ENCODE peak calls at places on chromosomes 3 and 15, in four cellular contexts. P, H, B and G are unnamed samples. For H3K4me1, the result is how much of the 10 kb centered on the place peaks cover.

GRCh38 chr3:43732747-43733425 is 42.1 kb downstream of the ABHD5 start:
- DNase-seq in P (no peak), H (no peak), B (no peak), G (no peak)

GRCh38 chr3:147237991-147238390 is 168.4 kb downstream of the ZIC4 start:
- DNase-seq in P (no peak), H (no peak), B (no peak), G (no peak)

GRCh38 chr3:139388961-139389551 is 391 bp downstream of the COPB2 start:
- DNase-seq in P (no peak), H (peak), B (no peak), G (peak)

GRCh38 chr15:85764304-85764633 is 30.5 kb downstream of the KLHL25 start:
- DNase-seq in P (no peak), H (no peak), B (no peak), G (no peak)

GRCh38 chr3:171183042-171183441 is 156.5 kb upstream of the SLC2A2 start:
- DNase-seq in P (no peak), H (no peak), B (no peak), G (peak)

GRCh38 chr3:160810360-160810759 is 54.3 kb downstream of the PPM1L start:
- DNase-seq in P (no peak), H (no peak), B (no peak), G (no peak)

GRCh38 chr3:174859109-174859735 is at the start of gene NAALADL2:
- DNase-seq in P (no peak), H (no peak), B (no peak), G (no peak)

GRCh38 chr3:156323466-156323865 is 203.1 kb downstream of the KCNAB1 start:
- DNase-seq in P (no peak), H (no peak), B (no peak), G (peak)

GRCh38 chr3:58568572-58569286 is 8.5 kb downstream of the FAM107A start:
- DNase-seq in P (peak), H (peak), B (peak), G (peak)

GRCh38 chr3:102069211-102069662 is 219.9 kb downstream of the NFKBIZ start:
- DNase-seq in P (no peak), H (no peak), B (no peak), G (peak)

GRCh38 chr3:195071011-195071728 is 199.8 kb downstream of the XXYLT1 start:
- DNase-seq in P (no peak), H (no peak), B (no peak), G (no peak)

GRCh38 chr3:98984024-98984423 is 82.5 kb upstream of the DCBLD2 start:
- DNase-seq in P (no peak), H (no peak), B (no peak), G (no peak)

GRCh38 chr3:120147072-120147871 is 53.0 kb upstream of the GSK3B start:
- DNase-seq in P (peak), H (no peak), B (no peak), G (no peak)

GRCh38 chr3:45435961-45436360 is 47.6 kb downstream of the LARS2 start:
- DNase-seq in P (no peak), H (no peak), B (no peak), G (no peak)

GRCh38 chr15:91852741-91853500 is 587 bp upstream of the SLCO3A1 start:
- DNase-seq in P (peak), H (peak), B (peak), G (peak)

GRCh38 chr3:134344560-134344959 is 29.7 kb downstream of the AMOTL2 start:
- DNase-seq in P (no peak), H (no peak), B (no peak), G (no peak)

GRCh38 chr3:23421811-23422510 is 218.8 kb downstream of the UBE2E2 start:
- DNase-seq in P (no peak), H (no peak), B (no peak), G (no peak)

GRCh38 chr3:76646921-76647562 is 392.9 kb upstream of the ROBO2 start:
- DNase-seq in P (peak), H (no peak), B (peak), G (no peak)

GRCh38 chr3:39388741-39389248 is 5.6 kb downstream of the SLC25A38 start:
- DNase-seq in P (no peak), H (no peak), B (no peak), G (no peak)

GRCh38 chr15:98035134-98035533 is 74.6 kb downstream of the ARRDC4 start:
- DNase-seq in P (no peak), H (no peak), B (no peak), G (no peak)

GRCh38 chr3:128196645-128197044 is 43.4 kb downstream of the EEFSEC start:
- DNase-seq in P (no peak), H (no peak), B (no peak), G (no peak)

GRCh38 chr3:14208977-14209394 is 30.4 kb downstream of the LSM3 start:
- DNase-seq in P (no peak), H (no peak), B (no peak), G (peak)

GRCh38 chr3:14275962-14276909 is 97.6 kb downstream of the LSM3 start:
- DNase-seq in P (no peak), H (no peak), B (no peak), G (no peak)

GRCh38 chr3:187112934-187113793 is 26.1 kb downstream of the RPL39L start:
- DNase-seq in P (no peak), H (no peak), B (no peak), G (peak)

GRCh38 chr15:90001062-90001682 is at the start of gene ZNF710:
- DNase-seq in P (peak), H (peak), B (peak), G (peak)

GRCh38 chr3:78919021-78919755 is 848.6 kb downstream of the ROBO1 start:
- DNase-seq in P (no peak), H (no peak), B (no peak), G (peak)

GRCh38 chr3:81764665-81765064 is 3.2 kb upstream of the GBE1 start:
- DNase-seq in P (no peak), H (no peak), B (no peak), G (no peak)

GRCh38 chr3:55824406-55824805 is 337.3 kb upstream of the WNT5A start:
- DNase-seq in P (no peak), H (no peak), B (no peak), G (peak)

GRCh38 chr3:27567251-27567650 is 83.1 kb upstream of the SLC4A7 start:
- DNase-seq in P (no peak), H (no peak), B (no peak), G (no peak)

GRCh38 chr15:71160976-71161375 is 45.7 kb downstream of the THSD4 start:
- DNase-seq in P (no peak), H (no peak), B (no peak), G (no peak)

GRCh38 chr3:190116551-190117067 is 4.1 kb downstream of the P3H2 start:
- DNase-seq in P (no peak), H (no peak), B (no peak), G (no peak)

GRCh38 chr3:48935530-48935929 is 16.9 kb downstream of the ARIH2 start:
- DNase-seq in P (no peak), H (no peak), B (no peak), G (no peak)

GRCh38 chr3:112649478-112649735 is 8.5 kb upstream of the CCDC80 start:
- DNase-seq in P (no peak), H (no peak), B (no peak), G (no peak)

DNA sequence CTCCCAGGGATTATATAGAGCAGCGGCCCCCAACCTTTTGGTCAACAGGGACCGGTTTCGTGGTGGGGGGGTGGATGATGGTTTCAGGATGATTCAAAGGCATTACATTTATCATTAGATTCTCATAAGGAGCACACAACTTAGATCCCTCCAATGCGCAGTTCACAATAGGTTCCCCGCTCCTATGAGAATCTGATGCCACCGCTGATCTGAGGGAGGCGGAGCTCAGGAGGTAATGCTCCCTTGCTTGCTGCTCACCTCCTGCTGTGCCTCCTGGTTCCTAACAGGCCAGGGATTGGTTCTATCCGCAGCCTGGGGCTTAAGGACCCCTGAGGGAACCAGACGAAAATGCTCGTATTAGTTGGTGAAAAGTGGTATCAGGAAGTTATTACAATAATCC is 1.3 kb upstream of the HACD2 start:
- DNase-seq in P (peak), H (peak), B (peak), G (peak)
- H2BK12ac ChIP-seq in P (no peak), H (no peak), B (no peak), G (no peak)

DNA sequence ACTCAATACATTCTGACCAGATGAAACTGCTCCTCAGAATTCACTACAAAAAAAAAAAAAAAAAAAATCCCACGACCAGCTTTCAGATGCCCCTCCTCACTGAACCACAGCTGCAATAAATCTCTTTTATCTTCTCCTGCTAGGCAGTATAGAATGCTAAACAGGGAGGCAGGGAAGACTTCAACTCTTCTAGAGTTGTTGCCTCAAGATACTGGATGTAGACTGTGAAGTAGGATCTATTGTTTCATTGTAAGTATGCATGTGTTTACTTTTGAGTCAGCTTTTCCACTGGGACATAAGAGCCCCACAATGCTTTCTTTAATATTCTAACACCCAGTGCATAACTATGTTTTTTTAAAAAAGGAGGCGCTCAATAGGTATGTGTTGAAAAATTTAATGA is 401.4 kb downstream of the TBL1XR1 start:
- DNase-seq in P (no peak), H (no peak), B (no peak), G (peak)
- H3K4me1 ChIP-seq in P (under half), H (under half), B (under half), G (under half)

GRCh38 chr15:73992594-73992898 is 451 bp upstream of the STOML1 start:
- DNase-seq in P (no peak), H (no peak), B (no peak), G (no peak)

GRCh38 chr15:73991726-73992593 is at the start of gene STOML1:
- DNase-seq in P (peak), H (peak), B (peak), G (peak)

GRCh38 chr15:73994419-73994883 is at the start of gene PML:
- DNase-seq in P (peak), H (peak), B (peak), G (peak)

GRCh38 chr15:73994912-73995622 is 551 bp downstream of the PML start:
- DNase-seq in P (no peak), H (no peak), B (no peak), G (peak)

GRCh38 chr15:73993211-73993994 is 1.1 kb upstream of the PML start:
- DNase-seq in P (no peak), H (no peak), B (no peak), G (no peak)
- H4K8ac ChIP-seq in P (no peak), H (no peak), B (no peak), G (no peak)

DNA sequence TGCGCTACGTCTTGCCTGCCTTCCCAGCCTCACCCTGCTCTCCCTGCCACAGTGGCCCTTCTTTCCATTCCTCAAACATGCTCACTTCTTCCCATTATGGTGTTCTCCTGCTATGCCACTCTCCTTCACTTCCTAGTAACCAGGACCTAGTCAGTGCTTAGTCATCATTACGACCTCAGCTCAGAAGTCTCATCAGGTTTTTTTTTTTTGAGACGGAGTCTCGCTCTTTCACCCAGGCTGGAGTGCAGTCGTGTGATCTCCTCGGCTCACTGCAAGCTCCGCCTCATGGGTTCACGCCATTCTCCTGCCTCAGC is 149.5 kb downstream of the GREM1 start:
- DNase-seq in P (no peak), H (no peak), B (no peak), G (peak)
- H2BK12ac ChIP-seq in P (no peak), H (no peak), B (no peak), G (peak)

GRCh38 chr3:71133874-71134273 is 449.7 kb downstream of the FOXP1 start:
- DNase-seq in P (no peak), H (no peak), B (no peak), G (no peak)

GRCh38 chr3:71131385-71131871 is 452.1 kb downstream of the FOXP1 start:
- DNase-seq in P (no peak), H (no peak), B (no peak), G (no peak)

GRCh38 chr3:71135373-71136088 is 448.0 kb downstream of the FOXP1 start:
- DNase-seq in P (no peak), H (no peak), B (no peak), G (peak)

GRCh38 chr3:71131893-71132314 is 451.6 kb downstream of the FOXP1 start:
- DNase-seq in P (no peak), H (no peak), B (no peak), G (no peak)

DNA sequence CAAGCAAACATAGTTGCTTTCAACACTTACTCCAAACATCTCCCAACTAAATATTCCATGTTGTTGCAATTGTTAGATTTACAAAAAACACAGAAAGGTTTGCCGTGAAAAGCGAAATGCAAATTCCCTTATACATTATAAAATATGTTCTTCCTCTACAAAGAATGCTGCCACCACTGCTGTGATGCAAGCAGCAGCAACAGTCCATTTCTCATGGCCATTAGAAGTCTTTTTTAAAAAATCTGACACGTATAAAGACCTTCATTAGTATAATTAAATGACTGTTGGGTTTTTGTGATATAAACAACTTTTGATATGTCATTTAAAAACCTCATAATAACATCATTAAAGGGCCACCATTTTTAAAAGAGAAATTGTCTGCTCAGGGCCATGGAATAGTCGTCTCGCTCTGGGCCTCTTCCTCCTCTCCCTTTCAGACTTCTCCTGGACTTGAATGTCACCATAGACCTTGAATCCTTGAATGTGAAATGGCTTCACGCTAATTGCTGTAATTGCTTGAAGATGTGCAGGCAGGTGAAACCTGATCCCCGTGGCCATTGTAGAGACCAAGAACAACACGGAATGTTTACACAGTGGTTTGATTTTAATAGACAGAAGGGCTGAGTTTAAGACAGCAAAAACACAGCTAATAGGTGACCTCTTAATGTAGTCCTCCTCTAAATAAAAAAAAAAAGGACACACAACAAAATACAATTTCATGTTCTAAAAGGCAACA is 450.4 kb downstream of the FOXP1 start:
- DNase-seq in P (no peak), H (no peak), B (no peak), G (no peak)
- H3K4me1 ChIP-seq in P (under half), H (under half), B (under half), G (under half)

GRCh38 chr3:197554196-197554561 is 1.6 kb downstream of the BDH1 start:
- DNase-seq in P (no peak), H (no peak), B (no peak), G (no peak)
- H4K8ac ChIP-seq in P (no peak), H (no peak), B (peak), G (peak)

GRCh38 chr3:31976302-31976701 is 4.8 kb downstream of the OSBPL10 start:
- DNase-seq in P (no peak), H (no peak), B (no peak), G (no peak)

GRCh38 chr3:31974454-31974853 is 6.6 kb downstream of the OSBPL10 start:
- DNase-seq in P (no peak), H (no peak), B (no peak), G (peak)

GRCh38 chr3:31971607-31972006 is 9.5 kb downstream of the OSBPL10 start:
- DNase-seq in P (no peak), H (no peak), B (no peak), G (no peak)

GRCh38 chr3:31973837-31974236 is 7.2 kb downstream of the OSBPL10 start:
- DNase-seq in P (no peak), H (no peak), B (no peak), G (no peak)

GRCh38 chr3:31973081-31973480 is 8.0 kb downstream of the OSBPL10 start:
- DNase-seq in P (no peak), H (no peak), B (no peak), G (no peak)
- H2BK12ac ChIP-seq in P (no peak), H (no peak), B (peak), G (peak)